ENCODE peak calls at places on chromosomes 6 and 20, in four cellular contexts. V, O, R and U are unnamed samples. For H3K4me1 and H3K9me3, the result is how much of the 10 kb centered on the place peaks cover.

GRCh38 chr20:9660236-9660868 is 146.0 kb downstream of the LAMP5 start:
- DNase-seq in V (no peak), O (no peak), R (no peak), U (no peak)

GRCh38 chr6:8525370-8525769 is 90.0 kb upstream of the SLC35B3 start:
- DNase-seq in V (no peak), R (no peak), O (no peak), U (no peak)

GRCh38 chr6:133553652-133554051 is 312.5 kb downstream of the EYA4 start:
- DNase-seq in R (peak), O (peak), V (no peak), U (no peak)

GRCh38 chr20:33444797-33445560 is 1.4 kb upstream of the SNTA1 start:
- DNase-seq in R (peak), O (peak), V (no peak), U (peak)

GRCh38 chr20:32325706-32326506 is 32.2 kb upstream of the ASXL1 start:
- DNase-seq in V (no peak), R (peak), O (peak), U (no peak)

GRCh38 chr6:41759905-41760579 is 12.8 kb upstream of the PGC start:
- DNase-seq in V (no peak), O (no peak), R (no peak), U (no peak)

GRCh38 chr6:46095251-46095650 is 34.5 kb upstream of the ENPP4 start:
- DNase-seq in R (no peak), O (no peak), V (no peak), U (no peak)

GRCh38 chr6:119310486-119311036 is 39.0 kb downstream of the MAN1A1 start:
- DNase-seq in V (no peak), R (no peak), O (no peak), U (no peak)

GRCh38 chr6:43812850-43813584 is 43.0 kb downstream of the VEGFA start:
- DNase-seq in O (peak), V (no peak), R (peak), U (no peak)

GRCh38 chr20:50027611-50028105 is 44.9 kb downstream of the SNAI1 start:
- DNase-seq in V (peak), O (no peak), R (peak), U (peak)

GRCh38 chr6:158620963-158621693 is 23.4 kb downstream of the DYNLT1 start:
- DNase-seq in R (peak), O (no peak), V (no peak), U (no peak)

GRCh38 chr6:25026723-25027122 is 91.0 kb upstream of the RIPOR2 start:
- DNase-seq in O (no peak), V (no peak), R (no peak), U (no peak)

GRCh38 chr6:145315982-145316600 is 419.2 kb downstream of the EPM2A start:
- DNase-seq in V (no peak), R (no peak), O (no peak), U (no peak)

GRCh38 chr6:74607934-74608333 is 597.9 kb downstream of the COL12A1 start:
- DNase-seq in V (no peak), R (no peak), O (no peak), U (no peak)

GRCh38 chr20:22905667-22906066 is 129.4 kb upstream of the SSTR4 start:
- DNase-seq in R (no peak), V (peak), O (no peak), U (peak)

GRCh38 chr6:154292855-154293519 is 63.6 kb downstream of the IPCEF1 start:
- DNase-seq in R (no peak), V (no peak), O (no peak), U (no peak)

GRCh38 chr6:34025851-34026250 is 120.0 kb downstream of the GRM4 start:
- DNase-seq in V (no peak), R (no peak), O (no peak), U (no peak)

GRCh38 chr20:60202046-60202445 is 243.8 kb downstream of the CDH26 start:
- DNase-seq in O (no peak), V (no peak), R (no peak), U (peak)

GRCh38 chr6:30396833-30397479 is 52.0 kb downstream of the RPP21 start:
- DNase-seq in O (peak), R (peak), V (peak), U (peak)

GRCh38 chr6:165663736-165664552 is 903 bp upstream of the PDE10A start:
- DNase-seq in V (no peak), O (no peak), R (no peak), U (peak)

GRCh38 chr6:68990313-68990712 is 355.2 kb downstream of the ADGRB3 start:
- DNase-seq in V (no peak), O (no peak), R (no peak), U (no peak)

GRCh38 chr6:115932481-115932880 is 128.2 kb downstream of the FRK start:
- DNase-seq in R (no peak), V (no peak), O (no peak), U (no peak)

GRCh38 chr6:20377623-20378265 is 23.9 kb upstream of the E2F3 start:
- DNase-seq in V (no peak), O (no peak), R (no peak), U (no peak)

GRCh38 chr6:106918128-106918527 is 56.4 kb downstream of the CD24 start:
- DNase-seq in R (no peak), O (no peak), V (no peak), U (no peak)

GRCh38 chr6:117264487-117265424 is 602 bp upstream of the VGLL2 start:
- DNase-seq in R (no peak), V (no peak), O (no peak), U (no peak)

GRCh38 chr6:151493495-151494234 is at the start of gene CCDC170:
- DNase-seq in O (peak), R (peak), V (peak), U (peak)

GRCh38 chr20:23622839-23623343 is 14.9 kb downstream of the CST3 start:
- DNase-seq in R (peak), V (peak), O (peak), U (peak)

GRCh38 chr6:159969921-159970320 is 1.0 kb downstream of the IGF2R start:
- DNase-seq in V (no peak), R (peak), O (peak), U (no peak)

GRCh38 chr6:9233226-9233625 is 797.9 kb upstream of the SLC35B3 start:
- DNase-seq in V (no peak), R (no peak), O (no peak), U (no peak)

GRCh38 chr6:126182650-126183311 is 157.1 kb upstream of the CENPW start:
- DNase-seq in R (no peak), O (no peak), V (no peak), U (no peak)

GRCh38 chr20:24773751-24774201 is 175.3 kb upstream of the CST7 start:
- DNase-seq in O (peak), V (no peak), R (no peak), U (no peak)
- H3K4me1 ChIP-seq in O (under half), V (under half), R (under half), U (under half)

DNA sequence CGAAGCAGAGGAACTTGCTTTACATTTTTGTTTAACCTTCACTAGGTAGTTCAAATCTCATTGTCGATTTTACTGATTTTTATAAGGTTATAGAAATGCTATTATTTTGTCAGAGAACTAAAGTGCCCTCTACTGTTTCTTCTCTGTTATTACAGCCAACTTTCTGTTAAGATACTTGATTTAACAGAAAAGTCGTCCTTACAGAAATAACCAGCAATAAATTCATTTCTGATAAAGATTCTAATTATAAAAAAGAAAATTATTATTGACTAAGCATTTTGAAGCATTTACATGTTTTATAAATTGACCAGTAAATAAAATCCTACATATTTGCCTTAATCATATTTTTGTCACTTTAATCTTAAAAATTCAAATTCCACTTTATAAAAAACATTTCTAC is 60.8 kb downstream of the OGFRL1 start:
- DNase-seq in O (no peak), V (no peak), R (no peak), U (no peak)
- TF ChIP-seq CTCF in O (peak), V (peak), R (peak), U (peak)

DNA sequence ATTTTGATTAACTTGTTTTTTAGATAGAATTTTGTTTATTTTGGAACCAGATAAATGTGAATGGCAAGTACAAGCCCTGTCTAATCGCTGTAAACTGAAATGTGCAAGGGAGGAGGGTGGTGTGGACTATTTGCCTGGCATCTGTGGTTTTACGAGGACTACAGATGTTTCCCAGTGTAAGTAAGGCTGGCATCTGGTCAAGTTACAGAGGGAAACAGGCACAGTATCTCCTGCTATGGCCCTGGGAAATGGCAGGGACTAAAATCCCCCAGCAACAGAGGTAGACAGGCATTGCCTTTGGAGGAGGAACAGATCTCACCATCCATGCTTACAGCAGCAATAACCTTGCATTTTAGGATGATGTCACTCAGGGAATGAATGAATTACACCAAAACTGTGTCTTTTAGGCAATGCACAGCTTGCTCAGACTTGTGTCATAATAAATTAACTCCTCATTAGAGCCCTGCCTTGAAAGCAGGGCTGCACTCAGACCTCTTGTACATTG is 96.3 kb downstream of the TCP11 start:
- DNase-seq in V (no peak), R (peak), O (no peak), U (no peak)
- H3K9me3 ChIP-seq in V (under half), R (under half), O (under half), U (under half)

GRCh38 chr20:48841196-48841860 is 13.5 kb upstream of the PREX1 start:
- DNase-seq in R (no peak), O (no peak), V (no peak), U (no peak)
- H3K4me1 ChIP-seq in R (under half), O (under half), V (under half), U (under half)

DNA sequence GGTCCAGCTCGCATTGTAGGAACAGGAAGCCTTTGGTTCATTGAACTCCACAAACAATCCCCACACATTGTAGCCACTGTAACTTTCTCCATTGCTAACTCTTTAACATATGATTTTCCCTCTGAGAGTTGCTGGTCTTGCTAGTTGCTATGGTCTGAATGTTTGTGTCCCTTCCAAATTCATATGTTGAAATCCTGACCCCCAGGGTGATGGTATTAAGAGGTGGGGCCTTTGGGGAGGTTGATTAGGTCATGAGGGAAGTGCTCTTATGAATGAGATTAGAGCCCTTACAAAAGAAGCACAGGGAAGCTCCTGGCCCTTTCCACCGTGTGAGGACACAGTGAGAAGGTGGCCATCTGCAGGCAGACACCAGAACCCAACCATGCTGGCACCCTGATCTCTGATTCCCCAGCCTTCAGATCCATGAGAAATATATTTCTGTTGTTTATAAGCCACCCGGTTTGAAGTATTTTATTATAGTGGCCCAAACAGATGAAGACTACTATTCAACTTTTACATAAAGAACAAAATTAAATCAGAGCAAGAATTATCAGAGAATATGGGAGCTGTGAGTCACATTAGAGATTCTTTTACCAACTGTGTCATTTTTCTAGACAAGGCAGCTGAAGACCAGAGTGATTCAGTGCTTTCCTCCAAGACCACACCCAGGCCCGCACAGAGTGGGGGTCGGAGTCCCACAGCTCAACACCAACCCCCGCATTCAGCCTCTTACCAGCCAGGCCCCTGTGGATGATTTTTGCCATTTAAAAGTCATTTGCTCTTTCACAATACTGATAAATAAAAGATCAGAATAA is 143.0 kb downstream of the SAMD5 start:
- DNase-seq in V (no peak), R (no peak), O (no peak), U (peak)
- TF ChIP-seq CTCF in V (peak), R (peak), O (peak), U (peak)

GRCh38 chr20:62097881-62098407 is 24.3 kb upstream of the LSM14B start:
- DNase-seq in R (no peak), V (no peak), O (no peak), U (no peak)
- H3K9me3 ChIP-seq in R (under half), V (under half), O (under half), U (under half)

DNA sequence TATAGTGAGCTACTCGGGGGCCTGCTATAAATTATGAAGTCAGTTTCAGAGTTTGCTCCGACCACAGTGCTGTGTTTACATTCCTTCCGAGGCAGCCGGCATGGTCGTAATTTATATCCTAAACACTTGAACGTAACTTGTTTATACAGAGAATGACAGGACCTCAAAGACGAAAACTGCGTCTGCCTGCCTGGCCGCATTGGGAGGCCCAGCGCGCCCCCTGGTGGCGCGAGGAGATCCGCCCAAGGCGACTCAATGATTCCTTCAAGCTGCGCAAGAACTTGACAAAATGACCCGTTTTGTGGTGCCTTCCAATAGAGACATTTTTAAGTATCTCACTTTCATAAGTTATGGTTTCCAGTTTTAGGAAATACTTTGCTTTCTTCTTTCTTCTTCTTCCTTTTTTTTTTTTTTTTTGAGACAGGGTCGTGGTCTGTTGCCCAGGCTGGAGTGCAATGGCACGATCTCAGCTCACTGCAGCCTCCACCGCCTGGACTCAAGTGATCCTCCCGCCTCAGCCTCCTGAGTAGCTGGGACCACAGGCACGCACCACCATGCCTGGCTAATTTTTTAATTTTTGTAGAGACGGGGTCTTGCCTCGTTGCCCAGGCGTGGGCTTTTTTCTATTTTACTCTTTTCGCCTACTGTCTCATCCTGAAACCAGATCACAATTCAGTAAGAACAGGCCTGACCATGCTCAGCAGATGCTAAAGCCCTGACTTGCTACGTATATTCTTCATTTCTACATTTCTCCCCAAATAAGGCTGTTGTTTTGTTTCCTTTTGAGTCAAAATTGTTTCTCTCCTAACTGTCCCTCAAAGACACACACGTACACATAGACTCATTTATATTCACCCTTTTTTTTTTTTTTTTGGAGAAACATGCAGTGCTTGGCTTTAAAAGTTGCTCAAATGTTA is 7.8 kb downstream of the FOXF2 start:
- DNase-seq in V (peak), O (peak), R (peak), U (peak)
- H3K4me1 ChIP-seq in V (under half), O (under half), R (under half), U (under half)

GRCh38 chr6:61679625-61680024 is 606.4 kb downstream of the KHDRBS2 start:
- DNase-seq in O (no peak), V (no peak), R (no peak), U (no peak)

GRCh38 chr6:61675734-61676133 is 610.3 kb downstream of the KHDRBS2 start:
- DNase-seq in R (no peak), V (no peak), O (no peak), U (no peak)
- TF ChIP-seq CTCF in R (no peak), V (no peak), O (no peak), U (no peak)

GRCh38 chr6:127346512-127346911 is 3.1 kb upstream of the ECHDC1 start:
- DNase-seq in R (no peak), O (no peak), V (no peak), U (no peak)
- H3K9me3 ChIP-seq in R (under half), O (under half), V (under half), U (under half)

DNA sequence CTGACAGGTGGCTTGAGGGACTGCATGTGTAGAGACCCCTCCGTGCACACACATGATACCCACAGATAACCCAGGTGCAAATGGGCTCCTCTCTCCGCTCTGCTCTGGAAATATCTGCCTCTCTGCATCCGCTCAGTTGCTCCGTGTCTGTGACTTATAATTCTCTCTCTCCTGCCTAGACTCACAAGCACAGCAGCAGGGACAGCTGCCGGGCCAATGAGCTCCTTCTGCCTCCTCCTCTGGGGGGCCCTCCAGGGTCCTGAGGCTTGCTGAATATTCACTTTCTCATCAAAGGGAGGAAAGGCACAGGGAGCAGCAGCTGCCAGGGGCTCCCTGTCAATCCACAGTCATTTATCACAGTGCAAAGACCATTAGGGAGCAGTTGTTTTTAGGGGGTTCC is 24.1 kb downstream of the LRFN2 start:
- DNase-seq in V (no peak), R (no peak), O (no peak), U (no peak)
- H3K4me1 ChIP-seq in V (under half), R (under half), O (under half), U (under half)